ENCODE peak calls at places on chromosomes 16 and 17, in six cellular contexts. One of them, this sample, is unnamed.

GRCh38 chr16:4652561-4652960 is 27.9 kb downstream of the MGRN1 start:
- DNase-seq in fibroblast of lung: no peak
- DNase-seq in activated naive CD4-positive, alpha-beta T cell treated with anti-CD3 and anti-CD28 coated beads for 36 hours: no peak
- DNase-seq in MM.1S: no peak
- DNase-seq in naive B cell: no peak
- DNase-seq in dorsolateral prefrontal cortex: no peak
- DNase-seq in this sample: no peak

GRCh38 chr16:86541560-86541959 is 13.5 kb downstream of the MTHFSD start:
- DNase-seq in fibroblast of lung: no peak
- DNase-seq in dorsolateral prefrontal cortex: no peak
- DNase-seq in MM.1S: no peak
- DNase-seq in activated naive CD4-positive, alpha-beta T cell treated with anti-CD3 and anti-CD28 coated beads for 36 hours: no peak
- DNase-seq in naive B cell: no peak
- DNase-seq in this sample: no peak

GRCh38 chr17:82553210-82553930 is 33.8 kb downstream of the FOXK2 start:
- DNase-seq in dorsolateral prefrontal cortex: no peak
- DNase-seq in activated naive CD4-positive, alpha-beta T cell treated with anti-CD3 and anti-CD28 coated beads for 36 hours: no peak
- DNase-seq in naive B cell: no peak
- DNase-seq in fibroblast of lung: no peak
- DNase-seq in MM.1S: no peak
- DNase-seq in this sample: peak; percentile 44

GRCh38 chr17:78458091-78458490 is 79.6 kb downstream of the PGS1 start:
- DNase-seq in fibroblast of lung: no peak
- DNase-seq in naive B cell: no peak
- DNase-seq in activated naive CD4-positive, alpha-beta T cell treated with anti-CD3 and anti-CD28 coated beads for 36 hours: no peak
- DNase-seq in dorsolateral prefrontal cortex: no peak
- DNase-seq in MM.1S: no peak
- DNase-seq in this sample: no peak

GRCh38 chr17:42347198-42347597 is 41.0 kb downstream of the STAT3 start:
- DNase-seq in MM.1S: no peak
- DNase-seq in naive B cell: no peak
- DNase-seq in fibroblast of lung: peak; percentile 86
- DNase-seq in dorsolateral prefrontal cortex: no peak
- DNase-seq in activated naive CD4-positive, alpha-beta T cell treated with anti-CD3 and anti-CD28 coated beads for 36 hours: no peak
- DNase-seq in this sample: no peak

GRCh38 chr17:63696381-63696961 is 3.5 kb downstream of the LIMD2 start:
- DNase-seq in dorsolateral prefrontal cortex: no peak
- DNase-seq in naive B cell: peak; percentile 46
- DNase-seq in activated naive CD4-positive, alpha-beta T cell treated with anti-CD3 and anti-CD28 coated beads for 36 hours: peak; percentile 67
- DNase-seq in fibroblast of lung: peak; percentile 38
- DNase-seq in MM.1S: peak; percentile 20
- DNase-seq in this sample: peak; percentile 81

GRCh38 chr16:49461517-49461951 is 87.9 kb downstream of the C16orf78 start:
- DNase-seq in dorsolateral prefrontal cortex: no peak
- DNase-seq in activated naive CD4-positive, alpha-beta T cell treated with anti-CD3 and anti-CD28 coated beads for 36 hours: no peak
- DNase-seq in naive B cell: no peak
- DNase-seq in MM.1S: no peak
- DNase-seq in fibroblast of lung: no peak
- DNase-seq in this sample: no peak

GRCh38 chr17:64148017-64148631 is 18.2 kb upstream of the ERN1 start:
- DNase-seq in activated naive CD4-positive, alpha-beta T cell treated with anti-CD3 and anti-CD28 coated beads for 36 hours: no peak
- DNase-seq in dorsolateral prefrontal cortex: no peak
- DNase-seq in naive B cell: no peak
- DNase-seq in fibroblast of lung: peak; percentile 54
- DNase-seq in MM.1S: no peak
- DNase-seq in this sample: peak; percentile 40

GRCh38 chr16:49837673-49838360 is 18.1 kb downstream of the ZNF423 start:
- DNase-seq in activated naive CD4-positive, alpha-beta T cell treated with anti-CD3 and anti-CD28 coated beads for 36 hours: no peak
- DNase-seq in MM.1S: no peak
- DNase-seq in naive B cell: no peak
- DNase-seq in dorsolateral prefrontal cortex: no peak
- DNase-seq in fibroblast of lung: no peak
- DNase-seq in this sample: no peak

GRCh38 chr16:25501530-25502255 is 190.1 kb upstream of the HS3ST4 start:
- DNase-seq in MM.1S: no peak
- DNase-seq in dorsolateral prefrontal cortex: no peak
- DNase-seq in fibroblast of lung: no peak
- DNase-seq in activated naive CD4-positive, alpha-beta T cell treated with anti-CD3 and anti-CD28 coated beads for 36 hours: no peak
- DNase-seq in naive B cell: no peak
- DNase-seq in this sample: no peak

GRCh38 chr16:57577691-57578224 is 35.3 kb downstream of the ADGRG5 start:
- DNase-seq in MM.1S: no peak
- DNase-seq in fibroblast of lung: no peak
- DNase-seq in dorsolateral prefrontal cortex: no peak
- DNase-seq in naive B cell: no peak
- DNase-seq in activated naive CD4-positive, alpha-beta T cell treated with anti-CD3 and anti-CD28 coated beads for 36 hours: no peak
- DNase-seq in this sample: no peak

GRCh38 chr17:82959990-82960418 is 119.4 kb upstream of the METRNL start:
- DNase-seq in activated naive CD4-positive, alpha-beta T cell treated with anti-CD3 and anti-CD28 coated beads for 36 hours: no peak
- DNase-seq in naive B cell: no peak
- DNase-seq in fibroblast of lung: no peak
- DNase-seq in MM.1S: no peak
- DNase-seq in dorsolateral prefrontal cortex: peak; percentile 11
- DNase-seq in this sample: no peak

GRCh38 chr17:29140631-29141483 is 39.3 kb downstream of the MYO18A start:
- DNase-seq in activated naive CD4-positive, alpha-beta T cell treated with anti-CD3 and anti-CD28 coated beads for 36 hours: peak; percentile 62
- DNase-seq in naive B cell: peak; percentile 69
- DNase-seq in dorsolateral prefrontal cortex: no peak
- DNase-seq in MM.1S: no peak
- DNase-seq in fibroblast of lung: peak; percentile 49
- DNase-seq in this sample: peak; percentile 44

GRCh38 chr17:9991351-9991750 is 86.3 kb upstream of the RCVRN start:
- DNase-seq in fibroblast of lung: no peak
- DNase-seq in dorsolateral prefrontal cortex: no peak
- DNase-seq in MM.1S: no peak
- DNase-seq in naive B cell: no peak
- DNase-seq in activated naive CD4-positive, alpha-beta T cell treated with anti-CD3 and anti-CD28 coated beads for 36 hours: no peak
- DNase-seq in this sample: peak; percentile 62

This sample was measured in ELF-1.